ENCODE peak calls at places on chromosomes 4 and X, in six cellular contexts. One of them, this sample, is unnamed.

GRCh38 chr4:100569196-100569595 is 51.4 kb upstream of the EMCN start:
- DNase-seq in esophagus squamous epithelium: no peak
- DNase-seq in right cardiac atrium: no peak
- DNase-seq in naive B cell: no peak
- DNase-seq in HEK293T: no peak
- DNase-seq in substantia nigra: no peak
- DNase-seq in this sample: no peak

GRCh38 chr4:26624042-26624441 is 40.2 kb downstream of the TBC1D19 start:
- DNase-seq in naive B cell: no peak
- DNase-seq in substantia nigra: no peak
- DNase-seq in HEK293T: peak
- DNase-seq in right cardiac atrium: no peak
- DNase-seq in esophagus squamous epithelium: no peak
- DNase-seq in this sample: no peak

GRCh38 chrX:108601276-108601675 is 135.1 kb downstream of the IRS4 start:
- DNase-seq in right cardiac atrium: no peak
- DNase-seq in esophagus squamous epithelium: no peak
- DNase-seq in substantia nigra: no peak
- DNase-seq in HEK293T: no peak
- DNase-seq in naive B cell: no peak
- DNase-seq in this sample: no peak

GRCh38 chr4:152223600-152223999 is 312.3 kb downstream of the FBXW7 start:
- DNase-seq in right cardiac atrium: no peak
- DNase-seq in naive B cell: no peak
- DNase-seq in esophagus squamous epithelium: no peak
- DNase-seq in substantia nigra: no peak
- DNase-seq in HEK293T: no peak
- DNase-seq in this sample: no peak

GRCh38 chr4:92305148-92305877 is 1.5 kb downstream of the GRID2 start:
- DNase-seq in substantia nigra: peak
- DNase-seq in right cardiac atrium: peak
- DNase-seq in esophagus squamous epithelium: no peak
- DNase-seq in HEK293T: peak
- DNase-seq in naive B cell: no peak
- DNase-seq in this sample: no peak

GRCh38 chr4:98778206-98778605 is 119.8 kb upstream of the TSPAN5 start:
- DNase-seq in naive B cell: no peak
- DNase-seq in right cardiac atrium: no peak
- DNase-seq in HEK293T: no peak
- DNase-seq in esophagus squamous epithelium: no peak
- DNase-seq in substantia nigra: no peak
- DNase-seq in this sample: no peak

GRCh38 chrX:68417651-68418050 is 15.6 kb downstream of the OPHN1 start:
- DNase-seq in right cardiac atrium: no peak
- DNase-seq in esophagus squamous epithelium: no peak
- DNase-seq in naive B cell: no peak
- DNase-seq in substantia nigra: no peak
- DNase-seq in HEK293T: no peak
- DNase-seq in this sample: no peak

GRCh38 chr4:153792007-153792892 is 3.4 kb upstream of the SFRP2 start:
- DNase-seq in naive B cell: no peak
- DNase-seq in esophagus squamous epithelium: no peak
- DNase-seq in HEK293T: no peak
- DNase-seq in right cardiac atrium: peak
- DNase-seq in substantia nigra: no peak
- DNase-seq in this sample: peak

GRCh38 chrX:102832661-102833060 is 104.4 kb upstream of the RAB40AL start:
- DNase-seq in esophagus squamous epithelium: no peak
- DNase-seq in substantia nigra: no peak
- DNase-seq in HEK293T: no peak
- DNase-seq in right cardiac atrium: no peak
- DNase-seq in naive B cell: no peak
- DNase-seq in this sample: no peak

GRCh38 chrX:31590581-31591113 is 518.8 kb upstream of the FTHL17 start:
- DNase-seq in naive B cell: no peak
- DNase-seq in substantia nigra: no peak
- DNase-seq in HEK293T: no peak
- DNase-seq in esophagus squamous epithelium: no peak
- DNase-seq in right cardiac atrium: no peak
- DNase-seq in this sample: no peak

GRCh38 chrX:49266536-49267445 is 2.3 kb upstream of the FOXP3 start:
- DNase-seq in esophagus squamous epithelium: no peak
- DNase-seq in naive B cell: no peak
- DNase-seq in HEK293T: no peak
- DNase-seq in substantia nigra: no peak
- DNase-seq in right cardiac atrium: no peak
- DNase-seq in this sample: no peak

GRCh38 chr4:166687828-166688227 is 546.5 kb downstream of the SPOCK3 start:
- DNase-seq in right cardiac atrium: no peak
- DNase-seq in substantia nigra: no peak
- DNase-seq in HEK293T: no peak
- DNase-seq in naive B cell: no peak
- DNase-seq in esophagus squamous epithelium: no peak
- DNase-seq in this sample: no peak

GRCh38 chrX:47581731-47582647 is at the start of gene TIMP1:
- DNase-seq in substantia nigra: peak
- DNase-seq in right cardiac atrium: peak
- DNase-seq in HEK293T: peak
- DNase-seq in esophagus squamous epithelium: peak
- DNase-seq in naive B cell: peak
- DNase-seq in this sample: peak

GRCh38 chr4:6225469-6225868 is 25.1 kb upstream of the JAKMIP1 start:
- DNase-seq in HEK293T: peak
- DNase-seq in substantia nigra: no peak
- DNase-seq in naive B cell: no peak
- DNase-seq in esophagus squamous epithelium: no peak
- DNase-seq in right cardiac atrium: no peak
- DNase-seq in this sample: no peak

GRCh38 chrX:97310373-97310772 is 426.7 kb downstream of the RPA4 start:
- DNase-seq in right cardiac atrium: no peak
- DNase-seq in HEK293T: no peak
- DNase-seq in esophagus squamous epithelium: no peak
- DNase-seq in naive B cell: no peak
- DNase-seq in substantia nigra: no peak
- DNase-seq in this sample: no peak

GRCh38 chrX:154399527-154400368 is 1.6 kb downstream of the RPL10 start:
- DNase-seq in HEK293T: no peak
- DNase-seq in substantia nigra: no peak
- DNase-seq in right cardiac atrium: no peak
- DNase-seq in esophagus squamous epithelium: no peak
- DNase-seq in naive B cell: no peak
- DNase-seq in this sample: no peak

GRCh38 chrX:79266702-79267101 is 100.4 kb downstream of the ITM2A start:
- DNase-seq in HEK293T: no peak
- DNase-seq in substantia nigra: no peak
- DNase-seq in right cardiac atrium: no peak
- DNase-seq in naive B cell: no peak
- DNase-seq in esophagus squamous epithelium: no peak
- DNase-seq in this sample: no peak

GRCh38 chr4:75634951-75635350 is 4.6 kb upstream of the CDKL2 start:
- DNase-seq in substantia nigra: no peak
- DNase-seq in HEK293T: no peak
- DNase-seq in naive B cell: no peak
- DNase-seq in esophagus squamous epithelium: no peak
- DNase-seq in right cardiac atrium: no peak
- DNase-seq in this sample: no peak

GRCh38 chr4:31039382-31039781 is 319.2 kb downstream of the PCDH7 start:
- DNase-seq in HEK293T: no peak
- DNase-seq in right cardiac atrium: no peak
- DNase-seq in substantia nigra: no peak
- DNase-seq in naive B cell: no peak
- DNase-seq in esophagus squamous epithelium: no peak
- DNase-seq in this sample: no peak

GRCh38 chr4:76767983-76768382 is 130.0 kb downstream of the SOWAHB start:
- DNase-seq in naive B cell: no peak
- DNase-seq in substantia nigra: no peak
- DNase-seq in HEK293T: no peak
- DNase-seq in right cardiac atrium: no peak
- DNase-seq in esophagus squamous epithelium: no peak
- DNase-seq in this sample: no peak

GRCh38 chrX:40448793-40449192 is 132.0 kb upstream of the ATP6AP2 start:
- DNase-seq in substantia nigra: no peak
- DNase-seq in right cardiac atrium: no peak
- DNase-seq in HEK293T: no peak
- DNase-seq in esophagus squamous epithelium: no peak
- DNase-seq in naive B cell: no peak
- DNase-seq in this sample: no peak

GRCh38 chrX:3516051-3516541 is 169.6 kb upstream of the MXRA5 start:
- DNase-seq in HEK293T: no peak
- DNase-seq in naive B cell: no peak
- DNase-seq in esophagus squamous epithelium: no peak
- DNase-seq in substantia nigra: no peak
- DNase-seq in right cardiac atrium: no peak
- DNase-seq in this sample: no peak

GRCh38 chrX:70439016-70439415 is 5.6 kb upstream of the DLG3 start:
- DNase-seq in HEK293T: no peak
- DNase-seq in esophagus squamous epithelium: no peak
- DNase-seq in substantia nigra: no peak
- DNase-seq in naive B cell: no peak
- DNase-seq in right cardiac atrium: no peak
- DNase-seq in this sample: no peak

GRCh38 chr4:138835833-138836521 is 179.6 kb upstream of the NOCT start:
- DNase-seq in substantia nigra: no peak
- DNase-seq in right cardiac atrium: peak
- DNase-seq in esophagus squamous epithelium: no peak
- DNase-seq in HEK293T: no peak
- DNase-seq in naive B cell: no peak
- DNase-seq in this sample: peak

GRCh38 chr4:47510036-47510435 is 25.0 kb downstream of the ATP10D start:
- DNase-seq in HEK293T: no peak
- DNase-seq in substantia nigra: no peak
- DNase-seq in esophagus squamous epithelium: no peak
- DNase-seq in naive B cell: no peak
- DNase-seq in right cardiac atrium: no peak
- DNase-seq in this sample: no peak

GRCh38 chr4:185217390-185217985 is 8.1 kb downstream of the SNX25 start:
- DNase-seq in esophagus squamous epithelium: no peak
- DNase-seq in substantia nigra: no peak
- DNase-seq in HEK293T: no peak
- DNase-seq in right cardiac atrium: no peak
- DNase-seq in naive B cell: no peak
- DNase-seq in this sample: no peak

GRCh38 chr4:85106805-85107336 is 140.4 kb upstream of the WDFY3 start:
- DNase-seq in right cardiac atrium: no peak
- DNase-seq in esophagus squamous epithelium: no peak
- DNase-seq in HEK293T: no peak
- DNase-seq in substantia nigra: no peak
- DNase-seq in naive B cell: no peak
- DNase-seq in this sample: no peak

GRCh38 chrX:37746268-37746931 is 33.5 kb upstream of the CYBB start:
- DNase-seq in substantia nigra: no peak
- DNase-seq in right cardiac atrium: peak
- DNase-seq in HEK293T: no peak
- DNase-seq in esophagus squamous epithelium: no peak
- DNase-seq in naive B cell: peak
- DNase-seq in this sample: no peak

GRCh38 chr4:126697748-126698147 is 935.0 kb upstream of the INTU start:
- DNase-seq in right cardiac atrium: no peak
- DNase-seq in HEK293T: no peak
- DNase-seq in esophagus squamous epithelium: no peak
- DNase-seq in naive B cell: no peak
- DNase-seq in substantia nigra: no peak
- DNase-seq in this sample: no peak

GRCh38 chr4:79294064-79294463 is 31.8 kb downstream of the NAA11 start:
- DNase-seq in right cardiac atrium: no peak
- DNase-seq in substantia nigra: no peak
- DNase-seq in esophagus squamous epithelium: no peak
- DNase-seq in naive B cell: no peak
- DNase-seq in HEK293T: no peak
- DNase-seq in this sample: no peak

GRCh38 chrX:28910501-28910900 is 323.3 kb downstream of the IL1RAPL1 start:
- DNase-seq in esophagus squamous epithelium: no peak
- DNase-seq in HEK293T: no peak
- DNase-seq in naive B cell: no peak
- DNase-seq in substantia nigra: no peak
- DNase-seq in right cardiac atrium: no peak
- DNase-seq in this sample: no peak

GRCh38 chrX:15755091-15755490 is 17.0 kb downstream of the CA5B start:
- DNase-seq in right cardiac atrium: no peak
- DNase-seq in naive B cell: no peak
- DNase-seq in esophagus squamous epithelium: no peak
- DNase-seq in HEK293T: no peak
- DNase-seq in substantia nigra: no peak
- DNase-seq in this sample: no peak

GRCh38 chrX:119252716-119253115 is 16.6 kb downstream of the PGRMC1 start:
- DNase-seq in naive B cell: no peak
- DNase-seq in substantia nigra: no peak
- DNase-seq in right cardiac atrium: no peak
- DNase-seq in esophagus squamous epithelium: no peak
- DNase-seq in HEK293T: no peak
- DNase-seq in this sample: no peak

GRCh38 chr4:179695175-179695574 is 2252.9 kb upstream of the AGA start:
- DNase-seq in esophagus squamous epithelium: no peak
- DNase-seq in substantia nigra: no peak
- DNase-seq in HEK293T: no peak
- DNase-seq in naive B cell: no peak
- DNase-seq in right cardiac atrium: no peak
- DNase-seq in this sample: no peak

This sample was measured in left colon.